ENCODE peak calls at places on chromosomes 11 and 22, in nine cellular contexts. V is naive thymus-derived CD4-positive, alpha-beta T cell; Q is MM.1S; G is CD8-positive, alpha-beta memory T cell; F is SK-N-MC; E is testis; B is transverse colon; T is Caco-2; N is adrenal gland. P is an unnamed sample. For H3K36me3, the result is how much of the 10 kb centered on the place peaks cover.

GRCh38 chr11:120220747-120221037 is 9.9 kb downstream of the OAF start:
- DNase-seq in V (no peak), Q (no peak), N (no peak), B (no peak), T (no peak), E (no peak), F (no peak), G (no peak), P (no peak)

GRCh38 chr11:10979529-10979928 is 121.7 kb upstream of the ZBED5 start:
- DNase-seq in T (no peak), V (no peak), Q (no peak), E (no peak), N (no peak), B (no peak), F (no peak), G (no peak), P (peak)

GRCh38 chr11:110606415-110606814 is 105.8 kb downstream of the ARHGAP20 start:
- DNase-seq in G (no peak), V (no peak), N (no peak), B (no peak), F (no peak), Q (no peak), T (no peak), E (peak), P (no peak)

GRCh38 chr11:742571-743201 is 4.6 kb upstream of the TALDO1 start:
- DNase-seq in T (no peak), F (no peak), V (no peak), B (no peak), N (no peak), E (no peak), G (no peak), Q (no peak), P (no peak)

GRCh38 chr11:90426442-90426841 is 203.6 kb upstream of the CHORDC1 start:
- DNase-seq in Q (no peak), F (no peak), G (no peak), E (no peak), B (no peak), V (no peak), T (no peak), N (no peak), P (no peak)

GRCh38 chr11:96159968-96160367 is 183.0 kb downstream of the MAML2 start:
- DNase-seq in V (no peak), Q (no peak), N (no peak), B (no peak), T (no peak), E (no peak), G (no peak), F (no peak), P (no peak)

GRCh38 chr22:18110194-18110943 is at the start of gene TUBA8:
- DNase-seq in B (peak), Q (no peak), E (peak), V (no peak), T (peak), N (peak), G (no peak), F (no peak), P (peak)

GRCh38 chr22:38868286-38868721 is 3.7 kb downstream of the CBX6 start:
- DNase-seq in G (no peak), B (no peak), T (no peak), Q (no peak), F (no peak), V (no peak), N (no peak), E (no peak), P (no peak)

GRCh38 chr22:20659920-20660319 is 114.0 kb upstream of the SERPIND1 start:
- DNase-seq in N (no peak), T (no peak), E (no peak), B (no peak), G (no peak), Q (no peak), F (no peak), V (no peak), P (no peak)

GRCh38 chr11:78253797-78254196 is 65.1 kb downstream of the USP35 start:
- DNase-seq in F (no peak), Q (no peak), G (no peak), T (no peak), B (no peak), V (no peak), N (no peak), E (no peak), P (no peak)

GRCh38 chr22:45572444-45572843 is 69.8 kb downstream of the FBLN1 start:
- DNase-seq in V (no peak), G (no peak), E (no peak), T (peak), Q (no peak), F (no peak), B (no peak), N (no peak), P (no peak)

GRCh38 chr11:12288212-12288933 is 89.0 kb upstream of the PARVA start:
- DNase-seq in N (peak), G (peak), F (peak), E (peak), Q (peak), B (peak), T (peak), V (peak), P (no peak)

GRCh38 chr11:27471588-27472397 is 797 bp downstream of the LGR4 start:
- DNase-seq in B (peak), T (peak), Q (peak), E (peak), F (no peak), N (peak), G (peak), V (peak), P (peak)

GRCh38 chr11:86483591-86484163 is 109.0 kb downstream of the CCDC81 start:
- DNase-seq in V (no peak), T (no peak), N (peak), F (no peak), E (no peak), B (no peak), Q (no peak), G (no peak), P (no peak)

GRCh38 chr11:37502202-37502601 is 904.2 kb upstream of the RAG2 start:
- DNase-seq in Q (peak), B (no peak), E (no peak), V (no peak), F (no peak), G (no peak), T (no peak), N (no peak), P (no peak)

GRCh38 chr11:68993546-68993945 is 12.8 kb upstream of the MRGPRD start:
- DNase-seq in N (no peak), T (no peak), V (no peak), G (no peak), B (no peak), E (no peak), F (no peak), Q (no peak), P (no peak)

GRCh38 chr22:30882181-30882771 is 86.3 kb downstream of the MORC2 start:
- DNase-seq in T (no peak), N (no peak), G (no peak), E (no peak), Q (no peak), F (no peak), B (no peak), V (no peak), P (no peak)

GRCh38 chr22:42357221-42357620 is 75.0 kb downstream of the NFAM1 start:
- DNase-seq in F (no peak), G (no peak), V (no peak), E (no peak), T (no peak), N (no peak), B (no peak), Q (no peak), P (no peak)

GRCh38 chr11:32297629-32298028 is 137.7 kb downstream of the WT1 start:
- DNase-seq in V (peak), B (no peak), T (no peak), Q (peak), E (no peak), N (no peak), G (no peak), F (no peak), P (no peak)

GRCh38 chr22:50286275-50286674 is 16.1 kb upstream of the MAPK11 start:
- DNase-seq in V (no peak), B (no peak), Q (no peak), F (no peak), E (no peak), N (no peak), G (no peak), T (no peak), P (no peak)

GRCh38 chr22:22959147-22959827 is 71.7 kb downstream of the IGLL5 start:
- DNase-seq in G (peak), E (peak), T (peak), N (peak), B (peak), V (peak), F (peak), Q (peak), P (no peak)

GRCh38 chr22:24834845-24835570 is 29.0 kb downstream of the SGSM1 start:
- DNase-seq in Q (no peak), E (peak), G (no peak), V (no peak), F (no peak), N (no peak), T (peak), B (no peak), P (no peak)

GRCh38 chr22:20435436-20436308 is 2.0 kb downstream of the SCARF2 start:
- DNase-seq in Q (no peak), G (no peak), B (no peak), V (no peak), N (no peak), E (no peak), T (no peak), F (no peak), P (no peak)

DNA sequence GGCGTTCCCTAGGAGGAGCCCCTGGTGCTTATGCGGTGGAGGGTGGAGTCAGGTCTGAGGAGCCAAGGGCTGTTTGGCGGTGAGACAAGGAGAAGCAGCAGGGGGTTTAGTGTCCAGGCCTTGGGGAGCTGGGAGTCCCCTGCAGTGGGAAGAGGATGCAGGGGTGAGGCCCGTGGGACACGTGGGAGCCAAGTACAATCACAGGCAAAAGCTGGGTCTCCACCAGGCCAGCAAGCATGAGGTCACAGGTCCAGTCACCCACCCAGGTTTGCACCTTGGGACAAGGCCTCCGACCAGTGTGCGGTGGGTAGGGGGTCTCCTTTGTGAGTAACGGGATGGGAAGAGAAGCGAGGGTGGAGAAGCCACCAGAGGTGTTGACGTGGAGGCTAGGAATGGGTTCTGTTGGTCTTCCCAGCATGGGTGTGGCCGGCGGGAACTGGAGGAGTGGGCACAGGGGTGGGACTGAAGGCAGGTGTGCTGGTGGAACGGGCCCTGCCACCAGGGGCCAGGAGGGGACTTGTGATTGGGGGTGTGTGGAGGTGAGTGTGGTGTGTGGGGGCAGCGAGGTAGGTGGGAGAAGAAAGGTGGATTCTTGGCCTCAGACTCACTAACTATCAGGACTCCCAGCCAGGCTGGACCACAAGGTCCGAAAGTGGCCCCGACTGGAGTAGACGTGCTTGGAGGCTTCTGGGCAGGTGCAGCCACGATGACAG is 953.6 kb downstream of the TBC1D22A start:
- DNase-seq in N (no peak), E (no peak), Q (no peak), V (no peak), F (no peak), B (no peak), T (no peak), G (no peak), P (no peak)
- H3K36me3 ChIP-seq in N (under half), E (under half), Q (under half), V (under half), F (under half), B (under half), T (under half), G (under half), P (under half)

DNA sequence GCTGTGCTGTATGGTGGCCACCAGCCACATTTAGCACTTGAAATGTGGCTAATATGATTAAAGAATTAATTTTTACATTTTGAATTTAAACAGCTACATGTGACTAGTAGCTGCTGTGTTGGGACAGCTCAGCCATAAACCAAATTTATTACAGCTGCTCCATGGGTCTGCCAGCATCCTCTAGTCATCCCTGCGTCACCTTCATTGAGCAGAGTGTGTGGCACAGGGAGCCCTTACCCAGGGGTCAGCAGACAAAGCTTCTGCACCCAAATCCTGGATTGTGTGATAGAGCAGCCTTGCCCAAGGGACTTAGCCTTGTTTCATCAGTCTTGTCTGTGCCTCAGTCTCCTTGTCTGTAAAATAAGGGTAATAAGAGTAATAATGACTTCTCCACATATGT is 19.4 kb upstream of the ACCSL start:
- DNase-seq in F (no peak), N (no peak), B (no peak), Q (no peak), T (no peak), G (no peak), V (no peak), E (no peak), P (no peak)
- H3K4me3 ChIP-seq in F (no peak), N (no peak), B (no peak), Q (no peak), T (no peak), G (no peak), V (no peak), E (no peak), P (no peak)

GRCh38 chr11:36403661-36404060 is 106.4 kb downstream of the TRAF6 start:
- DNase-seq in T (peak), B (no peak), E (no peak), F (no peak), V (no peak), G (no peak), Q (no peak), N (no peak), P (no peak)
- H3K36me3 ChIP-seq in T (under half), B (under half), E (under half), F (half or more), V (under half), G (under half), Q (under half), N (under half), P (under half)

DNA sequence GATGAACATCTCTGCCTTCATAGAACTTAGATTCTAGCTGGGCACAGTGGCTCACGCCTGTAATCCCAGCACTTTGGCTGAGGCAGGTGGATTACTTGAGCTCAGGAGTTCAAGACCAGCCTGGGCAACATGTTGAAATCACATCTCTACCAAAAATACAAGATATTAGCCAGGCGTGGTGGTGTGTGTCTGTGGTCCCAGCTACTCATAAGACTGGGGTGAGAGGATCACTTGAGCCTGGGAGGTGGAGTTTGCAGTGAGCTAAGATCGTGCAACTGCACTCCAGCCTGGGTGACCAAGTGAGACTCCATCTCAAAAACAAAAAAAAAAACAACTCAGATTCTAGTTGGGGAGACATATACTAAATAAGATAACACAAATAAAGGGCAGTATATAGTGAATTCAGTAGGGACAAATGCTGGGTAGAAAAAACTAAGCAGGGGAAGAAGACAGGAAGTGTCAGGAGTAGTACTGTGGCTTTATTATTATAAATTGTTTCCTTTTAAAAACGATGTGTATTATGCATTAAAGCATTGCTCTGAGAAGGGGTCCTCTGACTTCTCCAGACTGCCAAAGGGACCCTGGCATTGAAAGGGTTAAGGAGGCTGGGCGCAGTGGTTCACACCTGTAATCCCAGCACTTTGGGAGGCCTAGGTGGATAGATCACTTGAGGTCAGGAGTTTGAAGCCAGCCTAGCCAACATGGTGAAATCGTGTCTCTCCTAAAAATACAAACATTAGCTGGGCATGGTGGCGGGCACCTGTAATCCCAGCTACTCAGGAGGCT is 46.7 kb downstream of the PACS1 start:
- DNase-seq in T (no peak), G (no peak), E (no peak), N (no peak), B (no peak), Q (no peak), F (no peak), V (no peak), P (no peak)
- H3K4me3 ChIP-seq in T (no peak), G (peak), E (no peak), N (no peak), B (no peak), Q (no peak), F (no peak), V (peak), P (no peak)

DNA sequence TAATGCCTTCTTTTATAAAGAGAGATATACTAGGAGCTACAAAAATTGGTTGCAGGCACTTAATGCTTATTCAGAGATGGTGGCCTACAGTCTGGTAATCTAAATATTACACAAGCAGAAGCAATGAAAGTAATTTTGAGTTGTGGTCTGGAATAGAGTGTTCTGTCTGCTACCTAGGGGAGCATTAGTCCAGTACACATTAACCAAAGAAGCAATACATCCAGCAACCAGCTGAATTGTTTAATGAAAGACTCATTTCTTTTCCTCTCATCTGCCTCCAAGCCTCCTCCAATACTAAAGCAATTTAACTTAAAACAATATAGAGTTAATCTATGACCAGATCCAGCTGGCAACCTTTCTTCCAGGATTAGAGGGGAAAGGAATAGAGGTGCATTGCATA is 877.1 kb upstream of the CNTN5 start:
- DNase-seq in E (no peak), V (no peak), N (no peak), G (no peak), T (no peak), B (no peak), Q (no peak), F (no peak), P (no peak)
- H3K36me3 ChIP-seq in E (under half), V (under half), N (under half), G (under half), T (under half), B (under half), Q (under half), F (under half), P (under half)

P was measured in GM06990.